ENCODE peak calls at places on chromosomes 11 and 22, in ten cellular contexts. I, Z, G, W, H, B, A, J, R and S are unnamed samples.

GRCh38 chr11:44950036-44950624 is 553 bp downstream of the TP53I11 start:
- DNase-seq in W (no peak), H (no peak), Z (no peak), G (no peak), A (no peak), I (peak; percentile 58), R (no peak), B (no peak), J (peak; percentile 39), S (no peak)

GRCh38 chr11:133966147-133966546 is 9.4 kb upstream of the IGSF9B start:
- DNase-seq in B (no peak), Z (no peak), G (no peak), H (no peak), A (no peak), R (no peak), I (no peak), J (no peak), W (no peak), S (no peak)

GRCh38 chr11:78690588-78690987 is 115.9 kb upstream of the NARS2 start:
- DNase-seq in G (no peak), H (no peak), R (no peak), Z (no peak), J (no peak), A (no peak), I (no peak), B (no peak), W (no peak), S (no peak)

GRCh38 chr11:73651252-73651651 is 4.9 kb downstream of the PLEKHB1 start:
- DNase-seq in I (no peak), G (no peak), R (no peak), Z (no peak), H (no peak), W (no peak), A (no peak), B (no peak), J (no peak), S (no peak)

GRCh38 chr11:46724088-46724487 is 5.1 kb downstream of the F2 start:
- DNase-seq in I (no peak), Z (no peak), G (no peak), A (no peak), J (no peak), W (no peak), H (no peak), R (no peak), B (no peak), S (no peak)

GRCh38 chr22:39723463-39723862 is 152.9 kb downstream of the CACNA1I start:
- DNase-seq in G (peak; percentile 28), R (no peak), H (no peak), B (no peak), W (no peak), J (no peak), I (no peak), Z (no peak), A (no peak), S (no peak)

GRCh38 chr11:121033635-121034034 is 9.7 kb downstream of the TBCEL start:
- DNase-seq in B (no peak), I (no peak), G (no peak), A (no peak), J (no peak), W (no peak), Z (no peak), H (no peak), R (no peak), S (no peak)

GRCh38 chr11:70934999-70935768 is 317.2 kb downstream of the SHANK2 start:
- DNase-seq in J (no peak), B (peak; percentile 28), R (no peak), A (no peak), G (no peak), W (no peak), I (no peak), H (no peak), Z (no peak), S (no peak)

GRCh38 chr11:131985769-131986393 is 615.5 kb downstream of the NTM start:
- DNase-seq in W (no peak), I (no peak), A (no peak), G (no peak), R (no peak), J (no peak), B (no peak), H (no peak), Z (no peak), S (no peak)

GRCh38 chr11:59437770-59438169 is 1.5 kb downstream of the OR5A1 start:
- DNase-seq in J (no peak), G (no peak), Z (peak; percentile 39), R (no peak), A (no peak), I (no peak), H (no peak), B (no peak), W (no peak), S (no peak)

GRCh38 chr11:65883058-65883761 is 3.6 kb downstream of the CTSW start:
- DNase-seq in R (no peak), A (no peak), H (no peak), G (no peak), Z (no peak), I (peak; percentile 8), B (no peak), J (no peak), W (no peak), S (no peak)

GRCh38 chr11:65879622-65880021 is at the start of gene CTSW:
- DNase-seq in H (no peak), W (no peak), B (no peak), A (no peak), R (no peak), J (no peak), I (no peak), G (no peak), Z (no peak), S (no peak)

GRCh38 chr11:65882191-65883057 is 2.8 kb downstream of the CTSW start:
- DNase-seq in A (no peak), R (no peak), Z (no peak), I (peak; percentile 6), W (no peak), B (no peak), H (no peak), G (no peak), J (no peak), S (no peak)

GRCh38 chr11:65883786-65884715 is 4.2 kb downstream of the FIBP start:
- DNase-seq in I (peak; percentile 8), A (no peak), G (no peak), J (no peak), B (no peak), Z (no peak), R (no peak), W (no peak), H (no peak), S (no peak)

DNA sequence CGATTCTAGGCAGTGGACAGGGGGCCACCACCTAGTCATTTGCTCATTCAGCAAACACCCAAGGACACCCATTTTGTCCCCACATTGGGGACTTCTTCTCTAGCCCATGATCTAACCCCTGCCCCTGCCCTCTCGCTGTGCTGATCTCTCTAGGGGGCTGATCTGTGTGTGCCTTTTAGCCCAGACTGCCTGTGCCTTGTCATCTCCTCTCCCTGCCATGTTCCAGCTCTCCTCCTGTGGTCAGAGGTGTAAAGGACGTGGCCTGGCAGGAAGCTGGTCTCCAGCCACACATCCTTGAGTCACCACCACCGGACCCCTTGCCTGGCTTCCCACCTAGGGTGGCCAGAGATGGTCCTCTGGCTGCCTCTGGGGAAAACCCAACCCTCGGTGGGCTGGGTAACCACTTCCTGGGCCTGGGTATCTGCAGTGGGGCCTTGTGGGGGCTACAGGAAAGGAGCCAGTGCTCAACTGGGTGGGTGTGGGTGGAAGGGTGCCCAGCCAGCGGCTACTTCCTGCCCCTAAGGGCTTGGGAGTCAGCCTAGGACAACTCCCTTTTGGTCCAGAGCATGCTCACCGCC is 1.3 kb downstream of the CTSW start:
- DNase-seq in I (no peak), H (no peak), B (no peak), J (no peak), R (no peak), G (no peak), A (no peak), Z (no peak), W (no peak), S (no peak)
- TF ChIP-seq POLR2AphosphoS5 in I (no peak), H (no peak), B (no peak), J (no peak), R (no peak), G (no peak), A (no peak), Z (no peak), W (no peak), S (no peak)

DNA sequence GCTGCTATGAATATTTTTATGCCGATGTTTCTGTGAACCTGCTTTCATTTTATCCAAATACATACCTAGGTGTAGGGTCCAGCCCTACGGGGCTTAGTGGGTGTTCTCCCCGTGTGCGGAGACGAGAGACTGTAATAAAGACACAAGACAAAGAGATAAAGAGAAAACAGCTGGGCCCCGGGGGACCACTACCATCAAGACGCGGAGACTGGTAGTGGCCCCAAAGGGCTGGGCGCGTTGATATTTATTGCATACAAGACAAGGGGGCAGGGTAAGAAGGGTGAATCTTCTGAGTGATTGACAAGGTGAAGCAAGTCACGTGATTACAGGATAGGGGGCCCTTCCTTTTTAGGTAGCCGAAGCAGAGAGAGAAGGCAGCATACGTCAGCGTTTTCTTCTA is 920.1 kb downstream of the BRD1 start:
- DNase-seq in G (no peak), Z (no peak), A (no peak), R (no peak), B (no peak), H (no peak), W (no peak), J (no peak), I (no peak), S (no peak)
- TF ChIP-seq POLR2AphosphoS5 in G (no peak), Z (no peak), A (no peak), R (no peak), B (no peak), H (no peak), W (no peak), J (no peak), I (no peak), S (no peak)

DNA sequence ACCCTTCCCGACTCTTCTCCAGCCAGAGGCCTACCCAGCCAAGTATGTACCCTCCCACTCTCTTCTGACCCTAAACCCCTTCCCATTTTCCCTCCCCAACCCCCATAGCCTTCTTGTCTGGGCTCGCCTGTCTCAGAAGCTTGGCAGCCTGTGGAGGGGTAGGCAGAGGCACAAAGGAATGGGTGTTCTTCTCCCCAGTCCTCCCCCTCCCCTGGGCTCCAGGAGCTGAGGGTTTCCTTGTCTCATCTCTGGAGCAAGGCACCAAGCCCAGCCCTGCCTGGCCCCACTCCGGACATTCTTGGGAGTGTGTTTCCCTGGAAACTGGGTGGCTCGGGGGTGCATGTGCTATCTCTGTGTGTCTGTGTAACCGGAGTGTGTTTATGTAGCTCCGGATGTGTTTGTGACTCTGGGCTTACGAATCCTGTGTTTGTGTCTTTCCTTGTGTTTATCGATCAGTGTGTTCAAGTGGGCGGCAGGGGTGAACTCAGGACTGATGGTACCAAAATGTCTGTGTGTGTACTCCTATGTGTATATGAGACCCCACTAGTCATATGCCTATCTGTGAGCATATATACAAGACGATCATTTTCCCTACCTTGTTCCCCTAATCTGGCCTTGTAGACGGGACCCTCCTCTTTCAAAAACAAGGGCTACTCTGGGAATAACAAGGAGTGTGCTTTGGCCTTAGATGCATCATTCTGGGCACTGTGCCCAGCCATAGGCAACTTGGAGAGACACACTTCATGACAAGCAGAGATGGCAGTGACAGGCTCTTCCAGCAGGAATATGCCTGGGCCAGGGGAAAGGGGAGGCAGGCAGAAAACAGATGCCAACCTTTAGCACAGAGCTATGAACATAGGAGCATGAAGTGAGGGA is 10.9 kb downstream of the PHLDB1 start:
- DNase-seq in R (no peak), J (peak; percentile 52), I (no peak), Z (no peak), G (peak; percentile 64), B (no peak), A (no peak), W (no peak), H (no peak), S (no peak)
- TF ChIP-seq POLR2AphosphoS5 in R (no peak), J (peak; percentile 25), I (no peak), Z (no peak), G (no peak), B (no peak), A (no peak), W (no peak), H (no peak), S (no peak)

GRCh38 chr11:72072348-72072747 is 8.0 kb downstream of the NUMA1 start:
- DNase-seq in J (peak; percentile 43), W (no peak), A (no peak), Z (peak; percentile 12), H (no peak), R (no peak), I (no peak), G (no peak), B (peak; percentile 59), S (no peak)
- TF ChIP-seq POLR2AphosphoS5 in J (peak; percentile 80), W (no peak), A (no peak), Z (no peak), H (no peak), R (no peak), I (no peak), G (no peak), B (peak; percentile 45), S (no peak)